ENCODE peak calls at places on chromosomes 4 and X, in five cellular contexts. D is H4; E is activated T-helper 1 cell treated with anti-CD3 and anti-CD28 coated beads, Interleukin-2, amount 50 U/mL, for 16 hours; O is EL; H is tibial nerve. N is an unnamed sample.

GRCh38 chr4:32826169-32826568 is 2106.0 kb downstream of the PCDH7 start:
- DNase-seq in D (no peak), O (no peak), H (no peak), E (no peak), N (no peak)

GRCh38 chr4:40672528-40673522 is 43.2 kb upstream of the RBM47 start:
- DNase-seq in E (no peak), O (peak), D (peak), H (no peak), N (peak)

GRCh38 chr4:73897380-73898136 is 28.4 kb downstream of the CXCL1 start:
- DNase-seq in O (no peak), E (no peak), H (no peak), D (no peak), N (no peak)

GRCh38 chr4:91427171-91427570 is 876.6 kb upstream of the GRID2 start:
- DNase-seq in D (no peak), H (no peak), O (no peak), E (no peak), N (no peak)

GRCh38 chr4:94548571-94548970 is 96.8 kb downstream of the PDLIM5 start:
- DNase-seq in E (no peak), O (peak), D (peak), H (no peak), N (peak)

GRCh38 chrX:47723689-47724088 is 64.7 kb upstream of the UXT start:
- DNase-seq in E (no peak), D (no peak), H (no peak), O (no peak), N (no peak)

GRCh38 chrX:3518870-3519269 is 172.4 kb upstream of the MXRA5 start:
- DNase-seq in E (no peak), O (peak), H (no peak), D (peak), N (no peak)

GRCh38 chr4:148112231-148112982 is 329.8 kb downstream of the NR3C2 start:
- DNase-seq in E (no peak), D (peak), H (no peak), O (no peak), N (no peak)

GRCh38 chr4:164952551-164952950 is 24.9 kb downstream of the TRIM61 start:
- DNase-seq in O (no peak), H (no peak), E (no peak), D (no peak), N (no peak)

GRCh38 chr4:123631699-123632098 is 235.1 kb downstream of the SPRY1 start:
- DNase-seq in H (no peak), O (no peak), D (no peak), E (no peak), N (no peak)

GRCh38 chrX:154991039-154991438 is 31.5 kb downstream of the F8 start:
- DNase-seq in E (no peak), H (no peak), O (no peak), D (no peak), N (no peak)

GRCh38 chrX:74449322-74449936 is 28.1 kb downstream of the SLC16A2 start:
- DNase-seq in E (peak), D (peak), O (no peak), H (no peak), N (no peak)

GRCh38 chr4:16443504-16444088 is 217.3 kb upstream of the TAPT1 start:
- DNase-seq in O (peak), D (peak), H (no peak), E (no peak), N (peak)

GRCh38 chr4:30756553-30756952 is 36.4 kb downstream of the PCDH7 start:
- DNase-seq in D (no peak), H (no peak), O (no peak), E (no peak), N (no peak)

GRCh38 chr4:127140306-127140705 is 492.5 kb upstream of the INTU start:
- DNase-seq in O (peak), E (no peak), H (no peak), D (peak), N (no peak)

GRCh38 chr4:174381419-174381818 is 97.7 kb downstream of the CEP44 start:
- DNase-seq in H (no peak), E (no peak), O (no peak), D (no peak), N (no peak)

GRCh38 chr4:158513246-158513645 is 8.4 kb upstream of the RXFP1 start:
- DNase-seq in H (no peak), E (no peak), D (no peak), O (no peak), N (no peak)

GRCh38 chrX:28586291-28586690 is 955 bp upstream of the IL1RAPL1 start:
- DNase-seq in O (no peak), E (no peak), H (no peak), D (no peak), N (no peak)

GRCh38 chr4:151408630-151409469 is at the start of gene FHIP1A:
- DNase-seq in E (peak), H (peak), D (peak), O (peak), N (no peak)

GRCh38 chr4:22072240-22072639 is 123.7 kb upstream of the KCNIP4 start:
- DNase-seq in D (no peak), H (no peak), O (no peak), E (no peak), N (no peak)

GRCh38 chr4:15400911-15401671 is 26.7 kb upstream of the C1QTNF7 start:
- DNase-seq in O (peak), D (peak), E (no peak), H (peak), N (no peak)

GRCh38 chrX:91434351-91435168 is at the start of gene PABPC5:
- DNase-seq in O (no peak), H (peak), E (no peak), D (peak), N (peak)

GRCh38 chr4:185969657-185970056 is 99.3 kb upstream of the TLR3 start:
- DNase-seq in D (no peak), H (no peak), O (no peak), E (no peak), N (no peak)

GRCh38 chrX:134642394-134642793 is 15.9 kb downstream of the PLAC1 start:
- DNase-seq in D (no peak), O (peak), E (no peak), H (no peak), N (no peak)

GRCh38 chr4:176377705-176378302 is 58.0 kb downstream of the SPCS3 start:
- DNase-seq in E (no peak), H (no peak), O (peak), D (peak), N (no peak)

GRCh38 chrX:78199851-78200250 is 60.4 kb upstream of the TAF9B start:
- DNase-seq in H (no peak), E (no peak), D (no peak), O (peak), N (no peak)

GRCh38 chrX:115344885-115345653 is 55.6 kb downstream of the LUZP4 start:
- DNase-seq in O (peak), D (peak), E (no peak), H (peak), N (peak)

GRCh38 chr4:100075056-100075455 is 115.2 kb downstream of the DDIT4L start:
- DNase-seq in H (no peak), D (peak), O (peak), E (no peak), N (no peak)

GRCh38 chr4:57109847-57110634 is at the start of gene IGFBP7:
- DNase-seq in D (no peak), H (peak), E (no peak), O (peak), N (no peak)

GRCh38 chrX:47361538-47362511 is 8.6 kb upstream of the ZNF157 start:
- DNase-seq in H (peak), O (peak), E (no peak), D (peak), N (peak)

GRCh38 chrX:17596051-17596450 is 141.2 kb upstream of the SCML1 start:
- DNase-seq in D (no peak), E (no peak), H (no peak), O (peak), N (no peak)

GRCh38 chrX:149648932-149649331 is 17.3 kb upstream of the TMEM185A start:
- DNase-seq in E (no peak), D (no peak), O (no peak), H (no peak), N (no peak)

GRCh38 chr4:109302366-109303140 is at the start of gene COL25A1:
- DNase-seq in H (no peak), E (no peak), D (no peak), O (peak), N (peak)

GRCh38 chr4:93832097-93832496 is 3.5 kb downstream of the ATOH1 start:
- DNase-seq in H (no peak), O (no peak), E (no peak), D (no peak), N (no peak)

GRCh38 chrX:82141942-82142341 is 940.0 kb downstream of the SH3BGRL start:
- DNase-seq in E (no peak), D (no peak), H (no peak), O (no peak), N (no peak)

GRCh38 chr4:15913631-15913970 is 24.9 kb downstream of the FGFBP1 start:
- DNase-seq in D (peak), O (peak), H (no peak), E (no peak), N (peak)

GRCh38 chr4:173752610-173753009 is 222.6 kb upstream of the HAND2 start:
- DNase-seq in D (peak), E (no peak), O (peak), H (no peak), N (no peak)

GRCh38 chr4:88275949-88276515 is 8.3 kb downstream of the PPM1K start:
- DNase-seq in E (no peak), H (no peak), D (no peak), O (peak), N (no peak)

GRCh38 chrX:15525664-15526416 is 25.2 kb downstream of the BMX start:
- DNase-seq in E (no peak), H (no peak), D (no peak), O (no peak), N (no peak)

N was measured in pulmonary artery endothelial cell.